ENCODE peak calls at places on chromosomes 12 and 14, in seven cellular contexts. A is activated naive CD4-positive, alpha-beta T cell treated with anti-CD3 and anti-CD28 coated beads for 36 hours; D is stimulated activated CD8-positive, alpha-beta memory T cell treated with anti-CD3 and anti-CD28 coated beads, Interleukin-15, amount 100 ng/mL, for 24 hours; X is COR-L47; Y is amygdala; E is HL-60; H is AG08396. R is an unnamed sample.

GRCh38 chr14:60064491-60065072 is 27.1 kb upstream of the PCNX4 start:
- DNase-seq in Y (no peak), A (no peak), D (no peak), E (no peak), H (no peak), X (peak), R (peak)

GRCh38 chr14:56118611-56119181 is 485 bp downstream of the PELI2 start:
- DNase-seq in Y (peak), H (peak), A (peak), X (no peak), D (no peak), E (no peak), R (no peak)

GRCh38 chr14:71478542-71478941 is 453.7 kb upstream of the RGS6 start:
- DNase-seq in E (peak), H (no peak), Y (no peak), A (peak), D (no peak), X (no peak), R (peak)

GRCh38 chr14:69586420-69586819 is 11.7 kb upstream of the CCDC177 start:
- DNase-seq in H (no peak), X (no peak), D (no peak), A (no peak), E (no peak), Y (no peak), R (no peak)

GRCh38 chr12:9973951-9974350 is 2.7 kb downstream of the CLEC12A start:
- DNase-seq in A (no peak), Y (no peak), H (no peak), D (no peak), X (no peak), E (peak), R (no peak)

GRCh38 chr14:69573841-69574265 is 818 bp downstream of the CCDC177 start:
- DNase-seq in D (no peak), X (peak), Y (no peak), A (no peak), H (peak), E (no peak), R (no peak)

GRCh38 chr12:3336606-3337311 is 154.2 kb upstream of the PRMT8 start:
- DNase-seq in E (no peak), A (no peak), Y (peak), H (no peak), X (no peak), D (no peak), R (peak)

GRCh38 chr14:87175175-87175574 is 817.8 kb downstream of the GALC start:
- DNase-seq in D (no peak), X (peak), H (no peak), E (no peak), A (no peak), Y (no peak), R (no peak)

GRCh38 chr14:95575820-95576473 is 41.1 kb downstream of the GLRX5 start:
- DNase-seq in Y (no peak), E (no peak), H (no peak), A (no peak), D (no peak), X (no peak), R (no peak)

GRCh38 chr12:121128908-121129704 is 3.6 kb upstream of the P2RX7 start:
- DNase-seq in X (no peak), H (peak), D (peak), A (peak), Y (peak), E (peak), R (peak)

GRCh38 chr14:103128631-103129300 is 5.5 kb downstream of the TNFAIP2 start:
- DNase-seq in Y (no peak), E (no peak), A (no peak), X (peak), D (no peak), H (no peak), R (no peak)